ENCODE peak calls at places on chromosomes 4 and X, in ten cellular contexts. Q, O, G, H, N, K, W, R, S and M are unnamed samples.

GRCh38 chr4:90393215-90393614 is 266.0 kb downstream of the CCSER1 start:
- DNase-seq in Q (no peak), O (no peak), G (no peak), H (no peak), N (no peak), K (no peak), W (no peak), R (no peak), S (no peak), M (no peak)

GRCh38 chr4:76984127-76984526 is 34.6 kb downstream of the SEPTIN11 start:
- DNase-seq in Q (peak; percentile 69), O (no peak), G (no peak), H (no peak), N (no peak), K (peak; percentile 23), W (no peak), R (no peak), S (no peak), M (no peak)

GRCh38 chr4:3017504-3017903 is 54.1 kb downstream of the GRK4 start:
- DNase-seq in Q (no peak), O (no peak), G (no peak), H (no peak), N (no peak), K (no peak), W (no peak), R (no peak), S (no peak), M (no peak)

GRCh38 chrX:112759512-112759911 is 79.8 kb upstream of the LHFPL1 start:
- DNase-seq in Q (no peak), O (no peak), G (no peak), H (no peak), N (no peak), K (no peak), W (no peak), R (no peak), S (no peak), M (no peak)

GRCh38 chr4:111268769-111269414 is 646.0 kb upstream of the PITX2 start:
- DNase-seq in Q (peak; percentile 49), O (no peak), G (no peak), H (no peak), N (no peak), K (no peak), W (no peak), R (peak; percentile 24), S (no peak), M (no peak)

GRCh38 chrX:153473126-153473525 is 2.8 kb upstream of the HAUS7 start:
- DNase-seq in Q (no peak), O (no peak), G (no peak), H (no peak), N (no peak), K (no peak), W (no peak), R (no peak), S (no peak), M (no peak)

GRCh38 chrX:46938589-46938988 is 26.4 kb downstream of the JADE3 start:
- DNase-seq in Q (no peak), O (no peak), G (no peak), H (no peak), N (no peak), K (no peak), W (no peak), R (no peak), S (no peak), M (no peak)

GRCh38 chrX:9899640-9900075 is 67.5 kb upstream of the CLDN34 start:
- DNase-seq in Q (peak; percentile 91), O (no peak), G (no peak), H (no peak), N (peak; percentile 58), K (no peak), W (no peak), R (peak; percentile 71), S (no peak), M (peak; percentile 78)

GRCh38 chr4:98094118-98094517 is 49.2 kb downstream of the STPG2 start:
- DNase-seq in Q (no peak), O (no peak), G (no peak), H (no peak), N (no peak), K (no peak), W (no peak), R (no peak), S (no peak), M (no peak)